ENCODE peak calls at places on chromosomes 11 and 22, in seven cellular contexts. N is NCI-H1105 treated with DMSO at 0.1 percent for 48 hours; G is colonic mucosa; M is activated naive CD8-positive, alpha-beta T cell treated with anti-CD3 and anti-CD28 coated beads, Interleukin-2, amount 50 U/mL, for 24 hours; V is heart right ventricle; D is stimulated activated CD4-positive, alpha-beta T cell treated with anti-CD3 and anti-CD28 coated beads, Interleukin-1b, Interleukin-23, amount 100 ng/mL, for 24 hours; T is epithelial cell of prostate. L is an unnamed sample.

GRCh38 chr11:123157995-123158394 is 37.1 kb downstream of the CLMP start:
- DNase-seq in N (no peak), G (no peak), M (no peak), V (no peak), D (no peak), T (no peak), L (no peak)

GRCh38 chr11:103601230-103601846 is 435.1 kb upstream of the DDI1 start:
- DNase-seq in N (peak), G (peak), M (peak), V (peak), D (no peak), T (no peak), L (peak)

GRCh38 chr11:15911377-15912044 is 444.8 kb downstream of the SOX6 start:
- DNase-seq in N (peak), G (no peak), M (no peak), V (peak), D (no peak), T (no peak), L (no peak)

GRCh38 chr11:71946144-71946571 is 17.3 kb downstream of the RNF121 start:
- DNase-seq in N (no peak), G (no peak), M (no peak), V (no peak), D (no peak), T (peak), L (peak)

GRCh38 chr22:22895776-22896445 is 8.3 kb downstream of the IGLL5 start:
- DNase-seq in N (no peak), G (no peak), M (no peak), V (no peak), D (no peak), T (no peak), L (no peak)

GRCh38 chr22:45420539-45420938 is 7.0 kb downstream of the RIBC2 start:
- DNase-seq in N (no peak), G (no peak), M (no peak), V (no peak), D (no peak), T (no peak), L (no peak)

GRCh38 chr22:26656896-26657851 is at the start of gene MIAT:
- DNase-seq in N (peak), G (peak), M (peak), V (no peak), D (peak), T (no peak), L (no peak)

GRCh38 chr11:70397983-70398833 is at the start of gene CTTN:
- DNase-seq in N (peak), G (peak), M (peak), V (peak), D (peak), T (no peak), L (peak)

GRCh38 chr22:37999236-37999635 is 14.9 kb upstream of the SOX10 start:
- DNase-seq in N (no peak), G (no peak), M (no peak), V (no peak), D (no peak), T (peak), L (peak)

GRCh38 chr11:67372993-67373915 is at the start of gene CLCF1:
- DNase-seq in N (no peak), G (peak), M (peak), V (peak), D (no peak), T (no peak), L (peak)

GRCh38 chr11:126195119-126195518 is 16.3 kb downstream of the RPUSD4 start:
- DNase-seq in N (no peak), G (no peak), M (no peak), V (no peak), D (no peak), T (no peak), L (no peak)

GRCh38 chr11:117378966-117379865 is 51.6 kb downstream of the CEP164 start:
- DNase-seq in N (no peak), G (no peak), M (no peak), V (peak), D (no peak), T (no peak), L (no peak)

GRCh38 chr22:36440429-36441002 is 40.9 kb downstream of the TXN2 start:
- DNase-seq in N (no peak), G (no peak), M (no peak), V (no peak), D (no peak), T (no peak), L (no peak)

GRCh38 chr11:70566768-70567530 is 168.6 kb downstream of the CTTN start:
- DNase-seq in N (no peak), G (no peak), M (no peak), V (no peak), D (no peak), T (no peak), L (no peak)

GRCh38 chr11:111098091-111098490 is 147.4 kb upstream of the POU2AF2 start:
- DNase-seq in N (no peak), G (no peak), M (no peak), V (no peak), D (no peak), T (no peak), L (no peak)

GRCh38 chr22:17772963-17773605 is 1.2 kb downstream of the BID start:
- DNase-seq in N (no peak), G (no peak), M (no peak), V (no peak), D (no peak), T (no peak), L (no peak)

GRCh38 chr11:128462189-128462588 is 125.2 kb downstream of the ETS1 start:
- DNase-seq in N (no peak), G (no peak), M (no peak), V (no peak), D (no peak), T (no peak), L (no peak)

GRCh38 chr11:61028135-61028729 is 56.8 kb downstream of the CD6 start:
- DNase-seq in N (peak), G (no peak), M (peak), V (no peak), D (peak), T (no peak), L (no peak)

GRCh38 chr11:19642185-19642591 is 70.4 kb upstream of the NAV2 start:
- DNase-seq in N (no peak), G (no peak), M (no peak), V (no peak), D (no peak), T (no peak), L (no peak)

GRCh38 chr11:134955281-134955680 is 543.2 kb upstream of the B3GAT1 start:
- DNase-seq in N (no peak), G (no peak), M (no peak), V (no peak), D (no peak), T (no peak), L (no peak)

GRCh38 chr11:1040428-1041148 is 4.1 kb upstream of the MUC6 start:
- DNase-seq in N (no peak), G (no peak), M (no peak), V (no peak), D (no peak), T (no peak), L (no peak)

GRCh38 chr22:36079041-36079440 is 50.4 kb upstream of the RBFOX2 start:
- DNase-seq in N (peak), G (no peak), M (no peak), V (no peak), D (no peak), T (no peak), L (no peak)

GRCh38 chr11:102613455-102613854 is 11.7 kb downstream of the MMP20 start:
- DNase-seq in N (no peak), G (no peak), M (no peak), V (no peak), D (no peak), T (no peak), L (no peak)

GRCh38 chr22:28885939-28886338 is 2.6 kb downstream of the ZNRF3 start:
- DNase-seq in N (no peak), G (peak), M (no peak), V (no peak), D (no peak), T (no peak), L (no peak)

GRCh38 chr11:81497202-81497804 is 1236.4 kb downstream of the FAM181B start:
- DNase-seq in N (peak), G (peak), M (peak), V (no peak), D (no peak), T (no peak), L (no peak)

GRCh38 chr11:119237515-119237914 is 31.4 kb downstream of the CBL start:
- DNase-seq in N (no peak), G (no peak), M (no peak), V (no peak), D (no peak), T (no peak), L (no peak)

GRCh38 chr11:12089473-12089872 is 20.9 kb upstream of the MICAL2 start:
- DNase-seq in N (no peak), G (no peak), M (no peak), V (no peak), D (no peak), T (no peak), L (peak)

GRCh38 chr22:38196791-38197429 is 4.9 kb upstream of the MAFF start:
- DNase-seq in N (no peak), G (peak), M (no peak), V (no peak), D (no peak), T (no peak), L (no peak)

GRCh38 chr22:35065183-35065582 is 775 bp upstream of the ISX start:
- DNase-seq in N (no peak), G (no peak), M (no peak), V (no peak), D (no peak), T (no peak), L (no peak)

GRCh38 chr11:131530411-131530810 is 160.0 kb downstream of the NTM start:
- DNase-seq in N (no peak), G (no peak), M (no peak), V (no peak), D (no peak), T (no peak), L (no peak)

GRCh38 chr11:39367526-39367925 is 2091.9 kb downstream of the LRRC4C start:
- DNase-seq in N (no peak), G (no peak), M (no peak), V (no peak), D (no peak), T (no peak), L (no peak)

GRCh38 chr11:108019870-108020540 is 11.3 kb downstream of the CUL5 start:
- DNase-seq in N (no peak), G (no peak), M (no peak), V (no peak), D (no peak), T (no peak), L (no peak)

L was measured in foreskin keratinocyte.